ENCODE peak calls at places on chromosomes 1 and 21, in nine cellular contexts. C, N, G, L, A, V, F, Y and X are unnamed samples.

GRCh38 chr1:174912243-174912642 is 87.5 kb upstream of the CACYBP start:
- DNase-seq in C (no peak), F (no peak), Y (no peak), A (no peak), V (no peak), L (no peak), N (no peak), G (no peak), X (no peak)

GRCh38 chr1:45266151-45266801 is 59.9 kb upstream of the ZSWIM5 start:
- DNase-seq in V (no peak), A (peak; percentile 91), L (no peak), N (peak; percentile 68), G (peak; percentile 22), F (no peak), C (peak; percentile 57), Y (peak; percentile 10), X (peak; percentile 83)

GRCh38 chr1:3560199-3560955 is 50.9 kb downstream of the MEGF6 start:
- DNase-seq in L (no peak), V (no peak), F (no peak), Y (no peak), C (no peak), N (no peak), A (no peak), G (peak; percentile 20), X (no peak)

GRCh38 chr21:19981938-19982337 is 1016.3 kb upstream of the NCAM2 start:
- DNase-seq in Y (peak; percentile 52), L (no peak), F (no peak), N (no peak), V (no peak), A (no peak), C (no peak), G (no peak), X (no peak)

GRCh38 chr1:223760833-223761232 is 48.5 kb downstream of the CAPN2 start:
- DNase-seq in A (no peak), Y (no peak), V (no peak), N (no peak), L (no peak), G (no peak), F (no peak), C (no peak), X (no peak)

GRCh38 chr1:158101944-158102343 is 78.8 kb upstream of the CD1D start:
- DNase-seq in A (peak; percentile 71), V (no peak), C (no peak), L (peak; percentile 48), Y (no peak), N (peak; percentile 75), G (peak; percentile 26), F (no peak), X (peak; percentile 50)

GRCh38 chr1:93179886-93180722 is at the start of gene TMED5:
- DNase-seq in F (peak; percentile 99), N (peak; percentile 99), A (peak; percentile 98), L (peak; percentile 94), V (peak; percentile 99), Y (peak; percentile 99), C (peak; percentile 98), G (peak; percentile 98), X (peak; percentile 99)

GRCh38 chr1:113830039-113830438 is 17.8 kb upstream of the RSBN1 start:
- DNase-seq in Y (no peak), L (no peak), G (no peak), V (no peak), N (peak; percentile 14), C (no peak), F (no peak), A (peak; percentile 61), X (peak; percentile 10)

DNA sequence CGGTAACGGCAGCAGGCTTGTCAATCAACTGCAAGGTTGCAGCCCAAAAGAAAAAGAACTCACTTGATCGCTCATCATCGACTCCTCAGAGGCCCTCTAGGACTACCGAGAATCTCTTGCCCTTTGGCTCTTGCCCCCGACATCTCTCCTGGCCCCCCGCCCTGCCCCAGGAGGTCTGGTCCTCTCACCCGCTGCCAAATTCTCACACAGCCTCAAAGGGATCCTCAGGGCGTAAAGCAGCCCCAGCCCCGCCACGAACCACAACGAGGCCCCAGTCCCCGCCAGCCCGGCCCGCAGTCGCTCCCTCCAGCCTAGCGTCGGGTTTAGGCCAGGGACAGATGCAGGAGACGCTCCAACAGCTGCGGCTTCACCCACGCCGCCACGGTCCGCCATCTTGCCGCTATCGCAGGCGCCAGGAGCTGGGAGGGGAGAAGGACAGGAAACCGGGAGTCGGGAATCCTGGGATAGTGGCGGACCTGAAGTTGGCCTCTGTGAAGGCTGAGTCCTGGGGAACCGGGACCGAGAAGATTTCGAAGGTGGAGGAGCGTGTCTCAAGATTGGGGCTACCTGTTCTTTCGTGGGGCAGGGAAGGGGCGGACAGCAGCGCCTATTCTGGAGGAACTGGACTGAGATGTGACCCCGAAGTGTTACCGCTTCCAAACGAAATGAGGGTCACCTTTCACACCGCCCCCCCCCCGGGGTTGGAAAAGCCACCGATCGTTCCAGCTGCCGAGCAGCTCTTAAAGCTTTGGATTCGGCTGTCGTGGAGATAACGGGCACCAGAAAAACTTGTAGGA is at the start of gene ST7L:
- DNase-seq in C (peak; percentile 89), N (peak; percentile 69), V (peak; percentile 77), Y (peak; percentile 77), L (peak; percentile 49), G (peak; percentile 76), F (peak; percentile 88), A (peak; percentile 69), X (peak; percentile 76)
- H3K4me3 ChIP-seq in C (peak within 1 kb of the TSS; percentile 98), N (peak within 1 kb of the TSS; percentile 98), V (peak within 1 kb of the TSS; percentile 91), Y (peak within 1 kb of the TSS; percentile 93), L (peak within 1 kb of the TSS; percentile 76), G (peak within 1 kb of the TSS; percentile 100), F (peak within 1 kb of the TSS; percentile 86), A (peak within 1 kb of the TSS; percentile 86), X (peak within 1 kb of the TSS; percentile 96)

GRCh38 chr1:217343907-217344306 is 287.0 kb downstream of the GPATCH2 start:
- DNase-seq in F (no peak), V (no peak), G (no peak), C (no peak), L (no peak), Y (peak; percentile 37), N (no peak), A (no peak), X (no peak)

GRCh38 chr1:217344712-217345111 is 286.2 kb downstream of the GPATCH2 start:
- DNase-seq in V (no peak), C (no peak), Y (no peak), N (no peak), G (no peak), L (no peak), F (no peak), A (no peak), X (no peak)

GRCh38 chr1:217354900-217355299 is 276.0 kb downstream of the GPATCH2 start:
- DNase-seq in V (no peak), F (no peak), Y (no peak), L (no peak), G (no peak), N (no peak), A (no peak), C (no peak), X (no peak)

DNA sequence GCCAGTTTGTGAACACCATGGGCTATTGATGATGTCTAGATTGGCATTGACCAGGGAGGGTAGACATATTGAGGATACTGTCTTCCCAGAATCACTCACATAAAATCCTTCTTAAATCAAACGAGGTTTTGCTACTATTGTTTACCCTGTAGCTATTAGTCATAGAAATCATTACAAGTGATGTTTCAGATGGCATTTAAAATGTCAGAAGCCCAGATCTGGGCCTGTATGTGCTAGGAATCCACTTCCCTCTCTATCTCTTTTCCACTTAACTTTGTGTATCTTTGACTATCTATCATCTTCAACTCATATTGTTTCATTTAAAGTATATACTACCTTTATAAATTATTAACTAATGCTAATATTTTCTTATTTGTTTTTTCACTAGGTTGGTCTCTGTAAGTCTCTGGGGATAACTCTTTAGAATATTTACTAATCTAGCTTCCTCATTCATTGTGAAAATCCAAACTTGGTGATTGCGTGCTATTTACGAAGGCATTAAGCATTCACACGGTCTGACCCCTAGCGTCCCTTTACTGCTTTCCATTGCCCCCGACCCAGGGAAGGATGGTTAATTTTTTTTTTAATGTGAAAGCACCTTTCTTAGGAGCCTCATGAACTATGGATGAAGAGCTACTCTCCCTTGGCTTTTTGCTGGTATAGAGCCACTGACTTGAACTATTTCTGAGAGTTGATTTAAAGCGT is 281.8 kb downstream of the GPATCH2 start:
- DNase-seq in C (no peak), N (no peak), Y (no peak), L (no peak), G (no peak), A (no peak), V (no peak), F (no peak), X (no peak)
- TF ChIP-seq CTCF in C (no peak), N (no peak), Y (no peak), L (no peak), G (no peak), A (no peak), V (no peak), F (no peak), X (no peak)

GRCh38 chr1:84001501-84001900 is 2.6 kb upstream of the TTLL7 start:
- DNase-seq in V (no peak), C (no peak), L (no peak), F (no peak), A (no peak), G (no peak), N (no peak), Y (no peak), X (no peak)
- H3K4me3 ChIP-seq in V (no peak overlapping the region), C (no peak overlapping the region), L (no peak overlapping the region), F (no peak overlapping the region), A (no peak overlapping the region), G (no peak overlapping the region), N (no peak overlapping the region), Y (no peak overlapping the region), X (no peak overlapping the region)

GRCh38 chr1:94729287-94729686 is 90.9 kb upstream of the SLC44A3 start:
- DNase-seq in N (no peak), V (no peak), C (no peak), G (peak; percentile 89), A (peak; percentile 92), F (no peak), Y (no peak), L (no peak), X (peak; percentile 91)

GRCh38 chr1:94726981-94727685 is 93.0 kb upstream of the SLC44A3 start:
- DNase-seq in Y (no peak), L (no peak), A (no peak), F (no peak), G (no peak), V (no peak), N (peak; percentile 40), C (no peak), X (no peak)

GRCh38 chr1:94730450-94730849 is 89.7 kb upstream of the SLC44A3 start:
- DNase-seq in L (no peak), V (no peak), F (no peak), Y (no peak), C (no peak), N (no peak), A (no peak), G (no peak), X (no peak)

GRCh38 chr1:94725566-94725965 is 94.6 kb upstream of the SLC44A3 start:
- DNase-seq in C (no peak), A (no peak), V (no peak), Y (no peak), G (no peak), L (no peak), F (no peak), N (peak; percentile 86), X (peak; percentile 44)

GRCh38 chr1:94727846-94728715 is 92.1 kb upstream of the SLC44A3 start:
- DNase-seq in L (peak; percentile 54), Y (no peak), C (no peak), A (peak; percentile 99), G (peak; percentile 91), N (peak; percentile 98), V (no peak), F (no peak), X (peak; percentile 93)
- TF ChIP-seq CTCF in L (no peak), Y (no peak), C (no peak), A (no peak), G (no peak), N (no peak), V (no peak), F (no peak), X (no peak)